ENCODE peak calls at places on chromosomes 4 and X, in five cellular contexts. L is T-helper 9 cell; I is amygdala; H is naive thymus-derived CD4-positive, alpha-beta T cell; X is astrocyte of the spinal cord. O is an unnamed sample.

GRCh38 chr4:153512952-153513500 is 46.9 kb downstream of the TMEM131L start:
- DNase-seq in L (no peak), I (no peak), H (no peak), X (peak), O (no peak)

GRCh38 chr4:89226665-89227572 is 80.7 kb downstream of the GPRIN3 start:
- DNase-seq in L (peak), I (peak), H (peak), X (peak), O (peak)

GRCh38 chrX:49761481-49761880 is 65.7 kb upstream of the PAGE1 start:
- DNase-seq in L (no peak), I (no peak), H (no peak), X (no peak), O (no peak)

GRCh38 chrX:152897216-152898144 is at the start of gene ZNF185:
- DNase-seq in L (no peak), I (no peak), H (no peak), X (peak), O (no peak)

GRCh38 chr4:185781555-185782215 is 30.3 kb downstream of the SORBS2 start:
- DNase-seq in L (no peak), I (no peak), H (no peak), X (no peak), O (no peak)

GRCh38 chr4:78864405-78865024 is 74.7 kb downstream of the PAQR3 start:
- DNase-seq in L (no peak), I (no peak), H (no peak), X (peak), O (peak)

GRCh38 chr4:175514174-175514573 is 297.9 kb downstream of the GPM6A start:
- DNase-seq in L (no peak), I (no peak), H (no peak), X (no peak), O (no peak)

GRCh38 chrX:154735695-154736393 is 15.0 kb downstream of the GAB3 start:
- DNase-seq in L (no peak), I (no peak), H (no peak), X (peak), O (no peak)

GRCh38 chr4:15479913-15480185 is 10.2 kb downstream of the CC2D2A start:
- DNase-seq in L (no peak), I (no peak), H (no peak), X (peak), O (no peak)

GRCh38 chr4:113586072-113586471 is 175.5 kb downstream of the CAMK2D start:
- DNase-seq in L (no peak), I (no peak), H (no peak), X (no peak), O (no peak)

GRCh38 chrX:153844509-153845082 is 14.3 kb upstream of the PDZD4 start:
- DNase-seq in L (no peak), I (no peak), H (no peak), X (no peak), O (no peak)

GRCh38 chr4:159352609-159353008 is 249.7 kb downstream of the RAPGEF2 start:
- DNase-seq in L (no peak), I (no peak), H (no peak), X (no peak), O (peak)